ENCODE peak calls at places on chromosomes 16 and 17, in seven cellular contexts. J is uterus, M is heart left ventricle, T is K562, A is spleen, Z is Caco-2, D is fibroblast of lung. F is an unnamed sample. For H3K4me1, the result is how much of the 10 kb centered on the place peaks cover.

GRCh38 chr17:34763727-34764665 is 184.6 kb downstream of the TMEM132E start:
- DNase-seq in A (no peak), T (no peak), M (no peak), J (no peak), Z (no peak), D (no peak), F (no peak)

GRCh38 chr16:89009343-89010209 is 32.6 kb upstream of the CBFA2T3 start:
- DNase-seq in M (peak), Z (peak), D (no peak), A (peak), T (peak), J (no peak), F (no peak)

GRCh38 chr16:2236362-2237075 is at the start of gene DNASE1L2:
- DNase-seq in M (no peak), A (peak), T (no peak), D (no peak), J (no peak), Z (peak), F (no peak)

GRCh38 chr16:50933257-50933656 is 191.4 kb downstream of the CYLD start:
- DNase-seq in M (no peak), A (no peak), J (no peak), Z (no peak), D (no peak), T (no peak), F (no peak)

GRCh38 chr16:70437017-70437581 is 1.8 kb downstream of the ST3GAL2 start:
- DNase-seq in D (peak), M (no peak), J (peak), Z (no peak), A (no peak), T (peak), F (peak)

GRCh38 chr17:49494399-49494798 is 694 bp upstream of the NGFR start:
- DNase-seq in T (no peak), A (no peak), D (no peak), M (no peak), J (no peak), Z (no peak), F (no peak)

GRCh38 chr17:45426561-45426960 is 6.1 kb downstream of the ARHGAP27 start:
- DNase-seq in A (peak), D (no peak), Z (no peak), M (no peak), T (no peak), J (no peak), F (no peak)

GRCh38 chr16:89764711-89765201 is 43.4 kb downstream of the ZNF276 start:
- DNase-seq in T (no peak), A (peak), Z (no peak), M (no peak), D (no peak), J (no peak), F (peak)

GRCh38 chr16:66418165-66418962 is 8.7 kb upstream of the BEAN1 start:
- DNase-seq in T (no peak), D (no peak), J (no peak), Z (no peak), A (no peak), M (no peak), F (no peak)

GRCh38 chr16:66420396-66420795 is 6.7 kb upstream of the BEAN1 start:
- DNase-seq in M (no peak), J (no peak), Z (no peak), A (no peak), D (no peak), T (no peak), F (no peak)

GRCh38 chr16:66421891-66422290 is 5.2 kb upstream of the BEAN1 start:
- DNase-seq in D (no peak), T (no peak), M (no peak), Z (no peak), J (no peak), A (no peak), F (no peak)

GRCh38 chr16:66416981-66417700 is 10.0 kb upstream of the BEAN1 start:
- DNase-seq in J (no peak), Z (no peak), T (no peak), D (no peak), A (no peak), M (no peak), F (no peak)

GRCh38 chr16:66419527-66419926 is 7.6 kb upstream of the BEAN1 start:
- DNase-seq in Z (no peak), J (no peak), D (no peak), M (no peak), A (no peak), T (peak), F (no peak)
- TF ChIP-seq CTCF in Z (peak), J (no peak), D (no peak), M (no peak), A (no peak), T (no peak), F (no peak)

GRCh38 chr17:56912105-56912999 is 1.5 kb downstream of the TRIM25 start:
- DNase-seq in M (no peak), A (no peak), D (peak), J (peak), T (no peak), Z (no peak), F (peak)

GRCh38 chr17:56910509-56911235 is 3.2 kb downstream of the TRIM25 start:
- DNase-seq in Z (no peak), D (no peak), A (no peak), J (no peak), M (no peak), T (no peak), F (no peak)

GRCh38 chr17:56908061-56908542 is 5.7 kb downstream of the TRIM25 start:
- DNase-seq in M (peak), Z (no peak), T (no peak), D (no peak), J (no peak), A (peak), F (peak)

GRCh38 chr17:56913000-56913866 is 616 bp downstream of the TRIM25 start:
- DNase-seq in M (peak), D (no peak), T (peak), A (no peak), J (no peak), Z (no peak), F (no peak)

GRCh38 chr17:56909742-56910508 is 3.9 kb downstream of the TRIM25 start:
- DNase-seq in Z (no peak), A (no peak), J (peak), D (no peak), M (no peak), T (peak), F (peak)
- H3K4me3 ChIP-seq in Z (no peak), A (no peak), J (no peak), D (peak), M (no peak), T (peak), F (no peak)

GRCh38 chr16:57137043-57137442 is 44.7 kb downstream of the CPNE2 start:
- DNase-seq in M (no peak), A (peak), D (no peak), T (no peak), Z (no peak), J (no peak), F (no peak)

GRCh38 chr16:57134982-57135381 is 42.6 kb downstream of the CPNE2 start:
- DNase-seq in J (no peak), A (peak), D (no peak), M (no peak), T (no peak), Z (no peak), F (no peak)

GRCh38 chr16:57140866-57141668 is 44.8 kb downstream of the PSME3IP1 start:
- DNase-seq in J (no peak), T (peak), M (no peak), D (no peak), Z (no peak), A (no peak), F (no peak)

GRCh38 chr16:57137566-57138273 is 45.3 kb downstream of the CPNE2 start:
- DNase-seq in M (no peak), T (no peak), D (no peak), A (peak), Z (no peak), J (no peak), F (no peak)

DNA sequence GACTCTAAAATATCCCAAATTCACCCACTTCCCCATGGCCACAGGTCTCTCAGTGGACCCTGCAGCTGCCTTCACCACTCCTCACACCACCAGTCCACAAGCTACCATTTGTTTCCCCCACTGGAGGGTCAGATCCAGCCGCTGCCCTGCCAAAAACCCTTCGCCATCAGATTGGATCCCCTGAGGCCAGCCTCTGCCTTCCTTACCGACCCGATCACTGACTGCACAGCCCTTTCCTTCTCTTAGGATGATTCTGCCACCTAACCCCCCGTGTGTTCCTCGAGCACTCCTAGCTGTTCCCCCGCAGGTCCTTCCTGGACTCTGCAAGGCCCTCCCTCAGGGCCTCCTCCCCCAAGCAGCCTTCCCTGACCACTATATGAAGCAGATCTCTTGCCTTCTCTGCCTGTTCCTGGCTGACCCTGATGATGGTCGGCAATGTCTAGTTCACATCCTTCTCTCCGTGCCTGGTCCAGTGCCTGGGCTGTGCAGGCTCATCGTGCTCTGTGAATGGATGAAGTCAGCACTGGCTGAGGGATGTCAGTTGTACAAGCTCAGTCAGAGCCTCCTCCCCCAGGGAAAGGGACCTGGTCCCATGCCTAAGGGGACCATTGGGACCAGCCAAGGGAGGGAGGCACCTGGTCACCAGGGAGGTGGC is 46.0 kb downstream of the CPNE2 start:
- DNase-seq in D (no peak), Z (no peak), T (no peak), M (no peak), A (peak), J (no peak), F (no peak)
- H3K4me1 ChIP-seq in D (under half), Z (under half), T (under half), M (under half), A (half or more), J (under half), F (under half)

GRCh38 chr16:65064131-65064530 is 57.7 kb downstream of the CDH11 start:
- DNase-seq in T (no peak), M (no peak), Z (no peak), J (no peak), D (no peak), A (no peak), F (no peak)

GRCh38 chr16:65061935-65062334 is 59.9 kb downstream of the CDH11 start:
- DNase-seq in D (no peak), T (no peak), M (no peak), A (no peak), Z (no peak), J (no peak), F (no peak)

GRCh38 chr16:65065031-65065430 is 56.8 kb downstream of the CDH11 start:
- DNase-seq in T (no peak), A (no peak), D (no peak), J (no peak), M (no peak), Z (no peak), F (no peak)

GRCh38 chr16:65061263-65061662 is 60.6 kb downstream of the CDH11 start:
- DNase-seq in Z (no peak), M (no peak), A (no peak), J (no peak), T (no peak), D (no peak), F (no peak)

GRCh38 chr16:65062736-65063583 is 58.9 kb downstream of the CDH11 start:
- DNase-seq in D (peak), T (no peak), M (no peak), J (no peak), A (no peak), Z (no peak), F (no peak)
- TF ChIP-seq CTCF in D (no peak), T (no peak), M (no peak), J (no peak), A (no peak), Z (no peak), F (no peak)

GRCh38 chr17:67441052-67441738 is 64.1 kb downstream of the PITPNC1 start:
- DNase-seq in J (peak), D (peak), M (no peak), T (no peak), Z (no peak), A (no peak), F (no peak)
- H3K4me3 ChIP-seq in J (no peak), D (peak), M (no peak), T (no peak), Z (no peak), A (no peak), F (no peak)

DNA sequence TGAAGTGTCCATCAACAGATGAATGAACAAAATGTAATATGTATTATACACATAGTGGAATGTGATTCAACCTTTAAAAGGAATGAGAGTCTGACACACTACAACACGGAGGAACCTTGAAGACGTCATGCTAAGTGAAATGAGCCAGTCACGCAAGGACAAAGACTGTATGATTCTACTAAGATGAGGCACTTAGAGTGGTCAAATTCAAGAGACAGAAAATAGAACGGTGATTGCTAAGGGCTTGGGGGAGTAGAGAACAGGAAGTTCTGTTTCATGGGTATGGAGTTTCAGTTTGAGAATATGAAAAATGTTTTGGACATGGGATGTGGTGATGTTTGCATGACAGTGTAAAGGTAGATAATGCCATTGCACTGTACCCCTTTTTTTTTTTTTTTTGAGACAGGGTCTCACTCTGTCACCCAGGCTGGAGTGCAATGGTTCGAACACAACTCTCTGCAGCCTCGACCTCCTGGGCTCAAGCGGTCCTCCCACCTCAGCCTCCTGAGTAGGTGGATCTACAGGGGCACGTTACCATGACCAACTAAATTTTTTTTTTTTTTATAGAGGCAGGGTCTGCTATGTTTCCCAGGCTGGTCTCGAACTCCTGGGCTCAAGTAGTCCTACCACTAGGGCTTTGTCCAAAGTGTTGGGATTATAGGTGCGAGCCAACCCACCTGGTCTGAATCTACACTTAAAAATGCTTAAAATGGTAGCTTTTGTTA is 2.9 kb upstream of the CCDC102A start:
- DNase-seq in J (no peak), Z (no peak), A (peak), D (no peak), T (no peak), M (no peak), F (no peak)
- H3K4me1 ChIP-seq in J (under half), Z (under half), A (half or more), D (under half), T (under half), M (under half), F (under half)

DNA sequence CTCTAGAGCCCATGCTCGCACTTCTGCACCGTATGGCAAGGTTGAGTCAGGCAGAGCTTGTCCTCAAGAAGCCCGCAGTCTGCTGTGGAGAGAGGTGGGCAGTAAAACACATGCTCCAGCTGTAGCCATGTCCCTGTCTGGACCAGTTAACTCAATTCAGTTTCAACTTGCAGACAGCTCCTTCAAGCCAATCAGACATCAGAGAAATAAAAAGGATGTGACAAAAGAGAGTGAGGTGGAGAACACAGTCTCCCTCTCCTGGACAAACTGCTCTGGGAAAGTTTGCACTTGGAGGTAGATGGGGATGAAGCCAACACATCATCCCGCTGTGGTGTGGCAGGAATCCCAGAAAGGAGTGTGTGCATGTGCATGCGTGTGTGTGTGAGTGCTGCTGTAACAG is 358.5 kb upstream of the ASIC2 start:
- DNase-seq in T (no peak), Z (no peak), M (no peak), A (no peak), J (no peak), D (no peak), F (no peak)
- TF ChIP-seq CTCF in T (peak), Z (peak), M (no peak), A (no peak), J (no peak), D (no peak), F (no peak)

DNA sequence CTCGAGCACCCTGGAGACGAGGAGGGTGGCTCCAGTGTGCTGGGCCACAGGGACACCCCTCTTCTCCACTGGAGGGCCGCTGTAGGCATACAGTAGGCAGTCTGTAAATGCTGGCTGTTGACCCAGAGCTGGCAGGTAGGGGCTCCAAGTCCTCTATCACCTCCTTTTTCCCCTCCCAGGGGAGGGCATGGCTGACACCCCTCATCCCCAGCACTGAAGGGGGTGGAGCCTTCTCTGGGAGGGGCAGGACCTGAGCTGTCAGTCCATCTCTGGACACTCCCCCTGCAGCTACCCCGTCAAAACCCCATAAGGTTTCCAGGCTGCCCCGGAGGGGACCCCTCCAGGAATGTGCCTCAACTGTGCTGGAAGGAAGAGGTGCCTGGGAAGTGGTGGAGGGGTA is 2.4 kb downstream of the KCNJ12 start:
- DNase-seq in M (no peak), J (no peak), D (no peak), T (no peak), Z (no peak), A (no peak), F (no peak)
- H3K4me3 ChIP-seq in M (no peak), J (no peak), D (no peak), T (no peak), Z (no peak), A (no peak), F (no peak)

GRCh38 chr17:64002658-64003525 is 4.7 kb downstream of the PRR29 start:
- DNase-seq in D (no peak), A (peak), M (no peak), Z (no peak), T (peak), J (peak), F (peak)
- H3K4me1 ChIP-seq in D (under half), A (half or more), M (under half), Z (under half), T (under half), J (under half), F (under half)

GRCh38 chr16:14641206-14641605 is 8.5 kb downstream of the BFAR start:
- DNase-seq in D (no peak), T (no peak), A (no peak), J (no peak), Z (no peak), M (no peak), F (no peak)

GRCh38 chr16:14640538-14640937 is 7.8 kb downstream of the BFAR start:
- DNase-seq in M (no peak), A (no peak), J (no peak), Z (no peak), D (no peak), T (no peak), F (no peak)

GRCh38 chr16:14641877-14642276 is 9.1 kb downstream of the BFAR start:
- DNase-seq in T (peak), M (no peak), Z (no peak), A (no peak), J (no peak), D (no peak), F (no peak)
- TF ChIP-seq CTCF in T (no peak), M (no peak), Z (no peak), A (no peak), J (no peak), D (no peak), F (no peak)

F was measured in testis.